ENCODE peak calls at places on chromosomes 12 and 14, in five cellular contexts. Z is CD8-positive, alpha-beta T cell; C is astrocyte; M is PC-9; P is H9. W is an unnamed sample. For H3K9me3, the result is how much of the 10 kb centered on the place peaks cover.

GRCh38 chr12:57983150-57983857 is 41.9 kb downstream of the ATP23 start:
- DNase-seq in Z (no peak), C (peak), M (peak), P (no peak), W (peak)

GRCh38 chr12:112121780-112122565 is 3.4 kb upstream of the TRAFD1 start:
- DNase-seq in Z (no peak), C (peak), M (peak), P (peak), W (peak)

GRCh38 chr14:77302926-77303325 is 17.8 kb downstream of the POMT2 start:
- DNase-seq in Z (no peak), C (peak), M (peak), P (no peak), W (peak)

GRCh38 chr12:131912526-131913274 is 16.4 kb upstream of the PUS1 start:
- DNase-seq in Z (no peak), C (peak), M (peak), P (no peak), W (peak)

GRCh38 chr12:45729233-45730115 is at the start of gene ARID2:
- DNase-seq in Z (peak), C (peak), M (peak), P (peak), W (peak)

GRCh38 chr12:76762556-76762955 is 1.4 kb upstream of the ZDHHC17 start:
- DNase-seq in Z (no peak), C (no peak), M (no peak), P (peak), W (no peak)

GRCh38 chr12:25859976-25860375 is 98.5 kb upstream of the RASSF8 start:
- DNase-seq in Z (no peak), C (no peak), M (no peak), P (no peak), W (no peak)

GRCh38 chr12:72074956-72075355 is 136.3 kb downstream of the TPH2 start:
- DNase-seq in Z (no peak), C (no peak), M (no peak), P (no peak), W (no peak)

GRCh38 chr12:105064564-105065222 is 19.6 kb downstream of the ALDH1L2 start:
- DNase-seq in Z (no peak), C (no peak), M (no peak), P (no peak), W (no peak)

GRCh38 chr12:124073636-124074035 is 100.6 kb downstream of the ZNF664 start:
- DNase-seq in Z (no peak), C (peak), M (no peak), P (no peak), W (peak)

GRCh38 chr14:37241206-37241605 is 43.5 kb downstream of the MIPOL1 start:
- DNase-seq in Z (no peak), C (no peak), M (no peak), P (no peak), W (no peak)

GRCh38 chr12:92064420-92064819 is 81.2 kb downstream of the BTG1 start:
- DNase-seq in Z (no peak), C (no peak), M (no peak), P (no peak), W (peak)

GRCh38 chr12:132686831-132687210 is 321 bp downstream of the POLE start:
- DNase-seq in Z (no peak), C (no peak), M (no peak), P (no peak), W (peak)

GRCh38 chr12:131615316-131616053 is 95.4 kb upstream of the SFSWAP start:
- DNase-seq in Z (no peak), C (no peak), M (no peak), P (no peak), W (no peak)

GRCh38 chr12:26845057-26845666 is 12.2 kb upstream of the ITPR2 start:
- DNase-seq in Z (no peak), C (no peak), M (peak), P (peak), W (peak)

GRCh38 chr14:90695997-90696681 is 120.1 kb downstream of the TTC7B start:
- DNase-seq in Z (no peak), C (no peak), M (no peak), P (no peak), W (no peak)

GRCh38 chr12:19970826-19971225 is 397.5 kb upstream of the PDE3A start:
- DNase-seq in Z (no peak), C (peak), M (no peak), P (no peak), W (no peak)

GRCh38 chr14:23385840-23386657 is 9.2 kb downstream of the CMTM5 start:
- DNase-seq in Z (no peak), C (no peak), M (no peak), P (no peak), W (no peak)

GRCh38 chr12:47881826-47882427 is 22.9 kb downstream of the VDR start:
- DNase-seq in Z (no peak), C (peak), M (no peak), P (no peak), W (peak)

GRCh38 chr14:106652494-106652893 is 1126.1 kb downstream of the TMEM121 start:
- DNase-seq in Z (no peak), C (no peak), M (no peak), P (no peak), W (no peak)

GRCh38 chr14:106662947-106663346 is 1136.6 kb downstream of the TMEM121 start:
- DNase-seq in Z (no peak), C (no peak), M (no peak), P (no peak), W (no peak)

DNA sequence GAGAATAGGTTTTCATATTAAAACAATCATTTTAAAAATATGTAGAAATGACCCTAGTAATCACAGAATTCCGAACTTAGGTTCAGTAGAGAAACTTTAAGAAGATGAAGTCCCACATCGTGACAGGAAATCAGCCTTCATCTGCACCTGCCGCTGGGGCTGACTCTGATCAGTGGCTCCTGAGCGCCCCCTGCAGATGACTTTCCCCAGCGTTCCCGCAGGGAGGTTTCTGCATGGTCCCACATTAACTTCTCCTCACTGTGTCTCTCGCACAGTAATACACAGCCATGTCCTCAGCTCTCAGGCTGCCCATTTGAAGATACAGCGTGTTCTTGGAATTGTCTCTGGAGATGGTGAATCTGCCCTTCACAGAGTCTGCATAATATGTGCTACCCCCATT is 1131.1 kb downstream of the TMEM121 start:
- DNase-seq in Z (peak), C (no peak), M (no peak), P (no peak), W (no peak)
- H3K9me3 ChIP-seq in Z (under half), C (under half), M (under half), P (half or more), W (under half)

GRCh38 chr12:16166563-16167470 is 110.7 kb downstream of the SLC15A5 start:
- DNase-seq in Z (no peak), C (no peak), M (no peak), P (no peak), W (no peak)

GRCh38 chr12:16168078-16168477 is 109.4 kb downstream of the SLC15A5 start:
- DNase-seq in Z (no peak), C (no peak), M (no peak), P (no peak), W (no peak)

GRCh38 chr12:16158018-16158417 is 119.5 kb downstream of the SLC15A5 start:
- DNase-seq in Z (no peak), C (no peak), M (no peak), P (no peak), W (no peak)

GRCh38 chr12:16165506-16165905 is 112.0 kb downstream of the SLC15A5 start:
- DNase-seq in Z (no peak), C (peak), M (peak), P (peak), W (peak)

DNA sequence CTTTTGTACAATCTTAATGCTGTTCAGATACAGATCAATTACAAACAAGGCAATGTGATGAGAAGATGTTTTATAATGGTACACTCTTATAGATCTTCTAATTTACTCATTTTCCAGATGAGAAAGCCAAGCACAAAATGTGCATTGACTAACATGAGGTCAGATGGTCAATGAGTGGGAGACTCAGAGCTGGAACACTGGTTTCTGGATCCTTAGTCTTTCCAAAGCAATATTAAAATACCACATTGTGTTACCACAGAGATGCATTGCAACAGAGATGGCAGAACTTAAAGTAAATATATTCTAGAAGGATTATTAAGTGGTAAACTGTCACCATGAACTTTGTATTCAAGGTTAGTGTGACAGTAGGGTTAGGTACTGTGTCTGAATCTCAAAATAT is 113.6 kb downstream of the SLC15A5 start:
- DNase-seq in Z (no peak), C (no peak), M (no peak), P (no peak), W (no peak)
- H3K27ac ChIP-seq in Z (no peak), C (no peak), M (no peak), P (no peak), W (no peak)

GRCh38 chr12:34346372-34347034 is 324.2 kb downstream of the ALG10 start:
- DNase-seq in Z (no peak), C (no peak), M (no peak), P (no peak), W (no peak)
- H3K9me3 ChIP-seq in Z (under half), C (under half), M (under half), P (under half), W (under half)

GRCh38 chr14:93978735-93979134 is 2.4 kb upstream of the ASB2 start:
- DNase-seq in Z (no peak), C (no peak), M (no peak), P (no peak), W (no peak)
- H3K27ac ChIP-seq in Z (no peak), C (no peak), M (no peak), P (no peak), W (no peak)

GRCh38 chr14:19906665-19907064 is 13.7 kb upstream of the OR4K5 start:
- DNase-seq in Z (no peak), C (no peak), M (no peak), P (no peak), W (no peak)
- H3K9me3 ChIP-seq in Z (under half), C (under half), M (under half), P (half or more), W (under half)

GRCh38 chr14:100109594-100109955 is 44.4 kb downstream of the EVL start:
- DNase-seq in Z (no peak), C (no peak), M (no peak), P (no peak), W (no peak)

GRCh38 chr14:100106661-100107112 is 41.5 kb downstream of the EVL start:
- DNase-seq in Z (no peak), C (no peak), M (no peak), P (no peak), W (no peak)

GRCh38 chr14:100108840-100109593 is 43.8 kb downstream of the EVL start:
- DNase-seq in Z (no peak), C (peak), M (no peak), P (no peak), W (peak)

GRCh38 chr14:100107236-100107635 is 42.0 kb downstream of the EVL start:
- DNase-seq in Z (no peak), C (no peak), M (no peak), P (no peak), W (no peak)

DNA sequence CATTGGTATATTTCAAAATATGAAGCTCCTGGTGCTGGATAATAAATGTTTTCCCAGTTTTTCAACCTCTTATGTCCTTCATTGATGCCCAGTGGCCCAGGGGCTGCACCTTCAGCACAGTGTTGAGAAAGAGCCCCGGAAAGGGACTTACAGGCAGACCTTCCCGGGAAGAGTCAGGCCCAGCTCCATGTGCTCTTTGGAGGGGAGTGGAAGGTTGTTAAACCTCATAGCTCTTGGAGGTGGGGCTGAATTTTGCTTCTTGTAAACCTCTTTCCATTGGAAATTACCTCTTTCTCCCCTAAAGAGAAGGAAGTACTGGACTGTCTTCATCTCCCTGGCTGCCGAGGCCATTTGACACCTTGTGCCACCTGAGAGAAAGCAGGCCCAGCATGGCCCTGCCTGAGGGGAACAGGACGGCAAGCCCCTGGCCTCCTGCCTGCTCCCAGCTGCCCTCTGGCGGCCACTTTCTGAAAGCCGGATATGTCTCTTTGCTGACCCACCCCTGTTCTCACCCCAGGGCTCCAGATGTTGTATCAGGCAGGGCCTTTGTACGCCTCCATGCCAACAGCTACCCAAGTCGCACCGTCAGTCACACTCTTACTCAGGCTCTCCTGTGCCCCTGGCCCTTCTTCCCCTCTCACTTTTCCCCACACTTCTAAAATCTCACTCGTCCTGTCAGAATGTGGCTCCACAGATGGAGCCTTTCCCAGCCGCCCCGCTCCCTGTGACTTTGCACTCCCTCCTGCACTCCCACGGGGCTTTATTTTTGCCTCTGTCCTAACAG is 43.0 kb downstream of the EVL start:
- DNase-seq in Z (peak), C (peak), M (peak), P (peak), W (peak)
- H3K27ac ChIP-seq in Z (peak), C (no peak), M (no peak), P (no peak), W (peak)

DNA sequence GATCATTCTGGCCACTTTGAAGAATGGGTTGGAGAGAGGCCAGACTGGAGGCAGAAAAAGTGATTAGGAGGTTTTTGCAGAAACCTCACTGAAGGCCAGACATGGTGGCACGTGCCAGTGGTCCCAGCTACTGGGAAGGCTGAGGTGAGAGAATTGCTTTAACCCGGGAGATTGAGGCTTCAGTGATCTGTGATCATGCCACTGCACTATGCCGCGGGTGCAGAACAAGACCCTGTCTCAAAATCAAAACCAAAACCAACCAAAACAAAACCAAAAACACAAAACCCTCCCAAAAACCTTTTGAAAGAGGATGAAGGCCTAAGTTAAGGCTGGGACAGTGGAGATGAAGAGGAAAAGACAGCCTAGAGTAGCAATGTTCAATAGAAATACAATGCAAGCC is 15.2 kb upstream of the CFAP54 start:
- DNase-seq in Z (no peak), C (no peak), M (no peak), P (no peak), W (no peak)
- H3K9me3 ChIP-seq in Z (under half), C (under half), M (under half), P (under half), W (under half)

GRCh38 chr12:68639396-68639767 is 28.7 kb downstream of the RAP1B start:
- DNase-seq in Z (no peak), C (no peak), M (no peak), P (no peak), W (no peak)
- H3K27ac ChIP-seq in Z (peak), C (no peak), M (no peak), P (no peak), W (no peak)

DNA sequence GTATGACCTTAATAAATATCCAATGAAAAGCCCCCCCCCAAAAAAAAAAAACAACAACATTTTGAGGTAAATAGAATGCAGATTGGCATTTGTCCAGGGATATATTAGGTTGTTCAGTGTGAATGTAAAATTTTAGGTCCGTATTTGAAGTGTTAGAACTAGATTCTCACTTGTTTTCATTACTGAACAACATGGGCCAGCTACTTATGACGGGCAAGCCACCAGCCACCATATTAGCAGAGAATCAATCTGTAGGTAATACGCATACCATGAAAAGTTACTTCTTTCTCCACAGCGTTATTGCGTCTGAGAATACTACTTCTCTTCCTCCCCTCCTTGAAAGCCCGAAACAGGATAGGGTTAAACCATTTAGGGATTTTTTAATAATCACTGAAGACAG is 5.4 kb downstream of the FLRT2 start:
- DNase-seq in Z (no peak), C (no peak), M (no peak), P (no peak), W (no peak)
- H3K9me3 ChIP-seq in Z (under half), C (under half), M (under half), P (under half), W (under half)

GRCh38 chr12:118060301-118061010 is 523 bp downstream of the WSB2 start:
- DNase-seq in Z (no peak), C (no peak), M (peak), P (peak), W (no peak)

GRCh38 chr12:118059645-118060275 is 1.2 kb downstream of the WSB2 start:
- DNase-seq in Z (no peak), C (no peak), M (no peak), P (no peak), W (peak)

GRCh38 chr12:118058881-118059644 is 1.9 kb downstream of the WSB2 start:
- DNase-seq in Z (no peak), C (peak), M (no peak), P (no peak), W (peak)

GRCh38 chr12:118061876-118062791 is 1.2 kb upstream of the WSB2 start:
- DNase-seq in Z (no peak), C (peak), M (peak), P (peak), W (peak)

GRCh38 chr12:118061011-118061875 is at the start of gene WSB2:
- DNase-seq in Z (peak), C (peak), M (peak), P (peak), W (peak)
- H3K27ac ChIP-seq in Z (peak), C (peak), M (peak), P (peak), W (peak)